ENCODE peak calls at places on chromosomes 6 and 20, in nine cellular contexts. T is pancreas, L is OCI-LY7, M is PC-9, C is body of pancreas, K is H9, P is HCT116, H is thoracic aorta, E is spleen. Y is an unnamed sample.

GRCh38 chr6:63066053-63066704 is 145.1 kb upstream of the FKBP1C start:
- DNase-seq in L (peak; percentile 19), M (no peak), K (no peak), T (no peak), C (no peak), H (no peak), E (no peak), P (peak; percentile 2), Y (no peak)

GRCh38 chr20:9409981-9410380 is 104.4 kb upstream of the LAMP5 start:
- DNase-seq in C (no peak), T (no peak), K (no peak), L (no peak), H (no peak), M (no peak), E (no peak), P (no peak), Y (no peak)

GRCh38 chr20:46955601-46956556 is 61.2 kb downstream of the EYA2 start:
- DNase-seq in E (no peak), H (no peak), C (no peak), L (no peak), P (no peak), T (no peak), K (no peak), M (no peak), Y (no peak)

GRCh38 chr20:43669332-43669731 is 2.4 kb downstream of the MYBL2 start:
- DNase-seq in C (no peak), M (peak; percentile 64), P (no peak), L (peak; percentile 24), T (no peak), H (no peak), E (peak; percentile 34), K (no peak), Y (no peak)

GRCh38 chr6:108363756-108364356 is 69.0 kb downstream of the AFG1L start:
- DNase-seq in P (no peak), M (no peak), K (no peak), E (no peak), L (no peak), C (no peak), H (no peak), T (no peak), Y (no peak)

GRCh38 chr6:21887301-21888185 is 294.0 kb downstream of the SOX4 start:
- DNase-seq in L (no peak), E (no peak), H (no peak), P (no peak), K (no peak), C (no peak), T (no peak), M (no peak), Y (peak; percentile 20)

GRCh38 chr6:143167224-143167623 is 106.5 kb downstream of the AIG1 start:
- DNase-seq in P (no peak), E (no peak), K (no peak), L (no peak), C (no peak), T (no peak), H (no peak), M (no peak), Y (no peak)

GRCh38 chr6:107066697-107067659 is 39.0 kb downstream of the MTRES1 start:
- DNase-seq in L (no peak), H (no peak), K (no peak), E (no peak), C (no peak), P (no peak), T (no peak), M (no peak), Y (no peak)

GRCh38 chr6:49409951-49410542 is 53.0 kb downstream of the MMUT start:
- DNase-seq in L (peak; percentile 57), T (peak; percentile 37), E (no peak), H (peak; percentile 5), M (peak; percentile 64), K (peak; percentile 63), P (peak; percentile 54), C (peak; percentile 86), Y (peak; percentile 29)

GRCh38 chr6:219019-219570 is 73.2 kb upstream of the DUSP22 start:
- DNase-seq in P (no peak), T (no peak), H (no peak), C (no peak), M (no peak), K (no peak), L (peak; percentile 81), E (no peak), Y (no peak)

GRCh38 chr6:31114540-31114876 is at the start of gene PSORS1C1:
- DNase-seq in L (no peak), K (peak; percentile 61), H (peak; percentile 86), E (peak; percentile 63), C (peak; percentile 57), M (peak; percentile 90), P (peak; percentile 90), T (peak; percentile 21), Y (peak; percentile 89)

GRCh38 chr6:170453586-170454511 is 99.3 kb downstream of the PSMB1 start:
- DNase-seq in P (no peak), K (no peak), C (no peak), L (no peak), M (no peak), E (peak; percentile 51), H (no peak), T (no peak), Y (no peak)

DNA sequence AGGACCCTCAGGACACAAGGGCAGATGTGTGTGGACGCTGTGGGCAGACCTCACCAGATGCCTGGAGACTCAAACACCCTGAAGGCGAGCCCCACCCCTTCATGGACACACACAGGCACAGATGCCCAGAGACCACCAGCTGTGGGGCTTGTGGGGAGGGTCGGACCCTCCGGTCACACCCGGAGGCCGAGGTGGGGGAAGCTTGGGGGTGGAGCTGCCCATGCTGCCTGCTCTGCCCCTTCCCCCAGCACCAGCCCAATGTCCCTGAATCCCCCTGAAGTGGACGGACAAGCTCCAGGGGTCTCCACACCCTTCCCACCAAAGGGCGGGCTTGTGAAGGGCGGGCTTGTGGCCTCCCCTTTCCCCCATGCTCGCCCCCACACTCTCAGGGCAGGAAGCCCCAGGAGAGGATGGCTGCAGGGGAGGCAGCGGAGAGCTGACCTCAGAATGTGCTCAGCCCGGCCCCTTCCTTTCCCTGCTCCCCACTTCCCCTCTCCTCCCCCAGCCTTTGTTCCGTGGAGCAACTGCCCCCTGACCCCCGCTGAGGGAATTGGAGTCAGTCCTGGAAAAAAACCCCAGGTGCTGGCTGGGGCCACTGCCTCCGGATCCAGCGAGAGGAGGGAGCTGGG is 13.8 kb upstream of the ABHD16B start:
- DNase-seq in E (peak; percentile 78), L (no peak), C (no peak), K (peak; percentile 73), H (no peak), T (no peak), M (no peak), P (no peak), Y (no peak)
- H3K27ac ChIP-seq in E (peak overlapping the region; percentile 83), L (no peak overlapping the region), C (peak overlapping the region; percentile 46), K (peak overlapping the region; percentile 24), H (no peak overlapping the region), T (no peak overlapping the region), M (no peak overlapping the region), P (peak overlapping the region; percentile 66), Y (peak overlapping the region; percentile 92)

DNA sequence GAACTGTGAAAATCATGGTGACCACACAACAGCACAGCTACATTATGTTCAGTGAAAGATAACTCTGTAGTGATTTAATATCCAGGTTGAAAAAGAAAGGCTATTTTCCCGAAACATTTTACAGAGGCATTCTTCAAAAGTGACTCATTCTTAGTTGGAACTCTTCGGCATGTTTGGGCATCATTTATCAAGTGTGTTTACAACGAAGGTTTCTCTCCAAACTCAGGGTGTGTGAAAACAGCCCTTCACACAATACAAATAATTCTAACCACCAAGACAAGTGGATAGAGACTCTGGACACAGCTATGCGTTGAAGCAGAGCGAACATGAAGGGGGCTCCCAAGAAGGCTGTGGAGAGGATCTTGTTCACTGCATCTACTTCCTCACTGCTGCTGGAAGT is 57.6 kb downstream of the CBLN4 start:
- DNase-seq in L (no peak), K (no peak), H (no peak), E (no peak), P (no peak), C (no peak), T (no peak), M (no peak), Y (no peak)
- H3K9me3 ChIP-seq in L (no peaks in the 10 kb centered on the region), K (peaks cover 77% of the 10 kb centered on the region), H (no peaks in the 10 kb centered on the region), E (peaks cover under 1% of the 10 kb centered on the region), P (peaks cover 48% of the 10 kb centered on the region), C (no peaks in the 10 kb centered on the region), T (no peaks in the 10 kb centered on the region), M (no peaks in the 10 kb centered on the region), Y (peaks cover 30% of the 10 kb centered on the region)

DNA sequence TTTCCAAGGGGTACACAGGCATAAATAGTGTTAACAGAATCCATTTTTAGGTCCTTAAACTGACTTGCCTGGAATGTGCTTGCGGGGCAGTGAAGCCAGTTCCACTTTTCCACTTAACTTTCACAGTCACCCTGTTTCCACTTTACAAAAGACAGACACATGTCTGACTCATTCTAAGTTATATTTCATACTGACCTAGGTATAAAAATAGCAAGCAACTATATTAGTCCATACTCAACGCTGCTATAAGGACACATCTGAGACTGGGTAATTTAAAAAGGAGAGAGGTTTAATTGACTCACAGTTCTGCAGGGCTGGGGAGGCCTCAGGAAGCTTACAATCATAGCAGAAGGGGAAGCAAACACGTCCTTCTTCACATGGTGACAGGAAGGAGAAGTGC is 88.2 kb downstream of the MTFR2 start:
- DNase-seq in K (no peak), C (no peak), H (no peak), T (no peak), M (no peak), P (no peak), E (no peak), L (no peak), Y (no peak)
- TF ChIP-seq CTCF in K (no peak), C (no peak), H (no peak), T (no peak), M (no peak), P (no peak), E (no peak), L (no peak), Y (no peak)

GRCh38 chr6:44107017-44107416 is 20.2 kb downstream of the MRPL14 start:
- DNase-seq in P (no peak), M (no peak), T (no peak), L (no peak), H (no peak), E (no peak), K (no peak), C (no peak), Y (no peak)

GRCh38 chr6:44102527-44102926 is 24.7 kb downstream of the MRPL14 start:
- DNase-seq in T (no peak), H (no peak), M (no peak), K (peak; percentile 40), C (no peak), E (no peak), P (no peak), L (no peak), Y (no peak)

GRCh38 chr6:44105993-44106740 is 21.1 kb downstream of the MRPL14 start:
- DNase-seq in H (no peak), T (no peak), K (no peak), C (no peak), M (no peak), E (no peak), L (no peak), P (no peak), Y (no peak)

GRCh38 chr6:44104661-44105060 is 22.6 kb downstream of the MRPL14 start:
- DNase-seq in M (no peak), E (no peak), T (no peak), L (no peak), K (no peak), H (no peak), C (no peak), P (no peak), Y (peak; percentile 47)

DNA sequence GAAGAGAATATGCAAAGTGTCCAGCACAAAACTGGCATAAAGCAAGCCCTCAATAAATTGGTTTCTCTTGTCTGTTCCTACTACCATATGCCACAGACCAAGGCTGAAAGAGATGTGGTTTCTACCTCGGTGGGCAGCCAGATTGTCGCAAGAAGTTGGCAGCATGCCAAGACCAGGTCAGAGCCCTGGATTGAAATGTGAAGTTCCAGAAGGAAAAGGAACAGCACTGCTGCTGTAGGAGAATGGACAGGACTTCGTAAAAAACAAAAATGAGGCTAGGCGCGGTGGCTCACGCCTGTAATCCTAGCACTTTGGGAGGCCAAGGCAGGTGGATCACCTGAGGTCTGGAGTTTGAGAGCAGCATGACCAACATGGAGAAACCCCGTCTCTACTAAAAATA is 22.1 kb downstream of the MRPL14 start:
- DNase-seq in L (no peak), P (no peak), K (no peak), E (no peak), C (no peak), M (no peak), T (no peak), H (no peak), Y (no peak)
- H3K27ac ChIP-seq in L (no peak overlapping the region), P (no peak overlapping the region), K (no peak overlapping the region), E (peak overlapping the region; percentile 48), C (peak overlapping the region; percentile 3), M (no peak overlapping the region), T (no peak overlapping the region), H (no peak overlapping the region), Y (peak overlapping the region; percentile 63)

Y was measured in left ventricle myocardium inferior.